ENCODE peak calls at places on chromosomes 2 and 18, in eight cellular contexts. T, O, A, K, B, P, L and E are unnamed samples.

GRCh38 chr2:61262699-61263098 is 100.7 kb downstream of the C2orf74 start:
- DNase-seq in T (no peak), O (peak; percentile 64), A (no peak), K (no peak), B (no peak), P (peak; percentile 36), L (no peak), E (peak; percentile 38)

GRCh38 chr2:98348066-98348561 is 1.9 kb downstream of the CNGA3 start:
- DNase-seq in T (no peak), O (peak; percentile 9), A (no peak), K (no peak), B (no peak), P (no peak), L (no peak), E (no peak)

GRCh38 chr2:226474131-226474530 is 325.5 kb downstream of the IRS1 start:
- DNase-seq in T (no peak), O (no peak), A (no peak), K (no peak), B (no peak), P (no peak), L (no peak), E (no peak)

GRCh38 chr2:191631754-191632153 is 46.2 kb upstream of the NABP1 start:
- DNase-seq in T (no peak), O (peak; percentile 67), A (no peak), K (peak; percentile 92), B (no peak), P (no peak), L (no peak), E (peak; percentile 88)

GRCh38 chr18:52716926-52717325 is 376.9 kb downstream of the DCC start:
- DNase-seq in T (no peak), O (no peak), A (no peak), K (peak; percentile 17), B (peak; percentile 25), P (peak; percentile 8), L (peak; percentile 15), E (no peak)

GRCh38 chr18:51194604-51195003 is 2.9 kb downstream of the MEX3C start:
- DNase-seq in T (no peak), O (peak; percentile 35), A (no peak), K (no peak), B (no peak), P (no peak), L (no peak), E (no peak)

GRCh38 chr2:145546091-145546490 is 1026.2 kb upstream of the ZEB2 start:
- DNase-seq in T (peak; percentile 16), O (peak; percentile 5), A (no peak), K (peak; percentile 1), B (no peak), P (peak; percentile 29), L (no peak), E (peak; percentile 46)

GRCh38 chr18:2997846-2998599 is 14.9 kb downstream of the LPIN2 start:
- DNase-seq in T (no peak), O (no peak), A (no peak), K (no peak), B (peak; percentile 60), P (no peak), L (no peak), E (no peak)

GRCh38 chr18:57542126-57542525 is 44.4 kb downstream of the FECH start:
- DNase-seq in T (no peak), O (peak; percentile 42), A (no peak), K (peak; percentile 85), B (no peak), P (peak; percentile 48), L (peak; percentile 35), E (no peak)

GRCh38 chr2:86420913-86421312 is 20.3 kb upstream of the KDM3A start:
- DNase-seq in T (no peak), O (no peak), A (no peak), K (no peak), B (no peak), P (no peak), L (no peak), E (no peak)

GRCh38 chr2:240225116-240225515 is 84.7 kb upstream of the OTOS start:
- DNase-seq in T (no peak), O (no peak), A (no peak), K (no peak), B (no peak), P (no peak), L (no peak), E (no peak)

GRCh38 chr2:24830351-24830750 is 37.1 kb downstream of the CENPO start:
- DNase-seq in T (peak; percentile 10), O (no peak), A (no peak), K (no peak), B (no peak), P (no peak), L (no peak), E (peak; percentile 72)

GRCh38 chr2:226792155-226792871 is 7.3 kb downstream of the IRS1 start:
- DNase-seq in T (no peak), O (peak; percentile 54), A (no peak), K (peak; percentile 38), B (peak; percentile 52), P (no peak), L (no peak), E (peak; percentile 44)

GRCh38 chr2:238722883-238723282 is 125.0 kb upstream of the TWIST2 start:
- DNase-seq in T (no peak), O (no peak), A (no peak), K (no peak), B (no peak), P (no peak), L (no peak), E (no peak)

GRCh38 chr2:69789129-69789528 is 40.3 kb upstream of the GMCL1 start:
- DNase-seq in T (no peak), O (no peak), A (no peak), K (no peak), B (no peak), P (peak; percentile 98), L (peak; percentile 91), E (peak; percentile 84)

GRCh38 chr18:78726326-78727056 is 253.1 kb upstream of the SALL3 start:
- DNase-seq in T (no peak), O (no peak), A (no peak), K (no peak), B (no peak), P (no peak), L (no peak), E (no peak)

GRCh38 chr2:72048881-72049477 is 98.7 kb downstream of the CYP26B1 start:
- DNase-seq in T (no peak), O (no peak), A (no peak), K (no peak), B (no peak), P (no peak), L (no peak), E (no peak)

GRCh38 chr2:176140520-176141317 is 10.6 kb upstream of the HOXD4 start:
- DNase-seq in T (peak; percentile 48), O (peak; percentile 53), A (no peak), K (peak; percentile 65), B (peak; percentile 51), P (no peak), L (no peak), E (peak; percentile 68)

GRCh38 chr2:196174424-196174823 is 3.0 kb upstream of the STK17B start:
- DNase-seq in T (no peak), O (no peak), A (no peak), K (no peak), B (no peak), P (no peak), L (no peak), E (no peak)

GRCh38 chr2:47373747-47374146 is 29.2 kb upstream of the MSH2 start:
- DNase-seq in T (no peak), O (no peak), A (no peak), K (peak; percentile 17), B (peak; percentile 57), P (no peak), L (no peak), E (no peak)
- H3K4me3 ChIP-seq in T (no peak overlapping the region), O (no peak overlapping the region), A (no peak overlapping the region), K (no peak overlapping the region), B (no peak overlapping the region), P (no peak overlapping the region), L (no peak overlapping the region), E (no peak overlapping the region)

DNA sequence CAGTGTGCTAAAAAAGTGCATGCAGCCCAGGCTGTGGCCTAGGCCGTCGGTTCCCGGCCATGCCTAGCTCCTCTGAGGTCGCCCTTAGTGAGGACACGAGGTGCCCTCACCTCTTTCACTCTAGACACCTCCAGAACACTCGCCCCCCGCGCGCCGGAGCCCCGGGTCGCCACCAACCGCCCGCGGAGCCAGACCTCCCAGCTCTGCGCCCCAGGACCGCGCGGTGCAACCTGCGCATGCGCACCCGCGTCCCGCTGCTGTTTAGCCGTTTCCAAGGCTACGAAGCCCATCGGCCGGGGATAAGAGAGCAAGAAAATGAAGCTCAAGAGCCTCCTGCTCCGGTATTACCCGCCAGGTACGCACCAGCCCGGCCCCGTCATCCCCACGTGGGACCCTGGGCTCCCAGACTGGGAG is at the start of gene DAW1:
- DNase-seq in T (no peak), O (no peak), A (no peak), K (no peak), B (peak; percentile 77), P (peak; percentile 77), L (no peak), E (peak; percentile 59)
- H3K4me3 ChIP-seq in T (no peak within 1 kb of the TSS), O (peak within 1 kb of the TSS; percentile 2), A (no peak within 1 kb of the TSS), K (peak within 1 kb of the TSS; percentile 23), B (peak within 1 kb of the TSS; percentile 24), P (peak within 1 kb of the TSS; percentile 58), L (peak within 1 kb of the TSS; percentile 54), E (peak within 1 kb of the TSS; percentile 50)

GRCh38 chr2:55033076-55033742 is 17.0 kb downstream of the RTN4 start:
- DNase-seq in T (no peak), O (no peak), A (peak; percentile 34), K (no peak), B (no peak), P (no peak), L (no peak), E (no peak)

GRCh38 chr2:55031505-55031904 is 18.7 kb downstream of the RTN4 start:
- DNase-seq in T (no peak), O (no peak), A (no peak), K (no peak), B (no peak), P (no peak), L (no peak), E (no peak)

GRCh38 chr2:55033921-55034320 is 16.3 kb downstream of the RTN4 start:
- DNase-seq in T (no peak), O (no peak), A (no peak), K (no peak), B (no peak), P (no peak), L (no peak), E (no peak)

GRCh38 chr2:55038428-55038827 is 11.8 kb downstream of the RTN4 start:
- DNase-seq in T (no peak), O (no peak), A (no peak), K (no peak), B (no peak), P (no peak), L (no peak), E (peak; percentile 34)

DNA sequence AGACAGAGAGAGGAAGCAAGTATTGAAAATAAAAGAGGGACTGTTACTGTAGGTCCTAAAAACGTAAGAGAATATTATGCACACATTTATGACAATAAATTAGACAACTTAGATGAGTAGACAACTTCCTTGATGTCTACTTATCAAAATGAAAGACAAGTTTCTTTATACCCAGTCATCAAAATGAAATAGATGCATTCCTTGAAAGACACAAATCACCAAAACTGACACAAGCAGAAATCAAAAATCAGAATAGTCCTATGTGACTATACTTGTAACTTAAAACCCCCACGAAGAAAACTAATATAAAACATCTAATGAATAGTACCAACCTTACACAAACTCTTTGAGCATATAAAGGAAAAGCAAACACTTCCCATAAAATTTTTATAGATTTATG is 14.5 kb downstream of the RTN4 start:
- DNase-seq in T (no peak), O (no peak), A (no peak), K (no peak), B (no peak), P (no peak), L (no peak), E (no peak)
- H3K4me3 ChIP-seq in T (no peak overlapping the region), O (no peak overlapping the region), A (no peak overlapping the region), K (no peak overlapping the region), B (no peak overlapping the region), P (no peak overlapping the region), L (no peak overlapping the region), E (no peak overlapping the region)

GRCh38 chr2:62747876-62748275 is 42.4 kb downstream of the EHBP1 start:
- DNase-seq in T (no peak), O (no peak), A (no peak), K (no peak), B (no peak), P (no peak), L (no peak), E (no peak)
- H3K4me3 ChIP-seq in T (no peak overlapping the region), O (no peak overlapping the region), A (no peak overlapping the region), K (no peak overlapping the region), B (no peak overlapping the region), P (no peak overlapping the region), L (no peak overlapping the region), E (no peak overlapping the region)